ENCODE peak calls at places on chromosomes 11 and 22, in nine cellular contexts. One of them, this sample, is unnamed.
A peak's percentile ranks its signal among the peaks of the same experiment; 100 is the strongest.

GRCh38 chr22:19631899-19632670 is 82.2 kb upstream of the SEPTIN5 start:
- DNase-seq in suprapubic skin: peak; percentile 24
- DNase-seq in tibial nerve: no peak
- DNase-seq in SK-N-SH: peak; percentile 82
- DNase-seq in transverse colon: no peak
- DNase-seq in K562: peak; percentile 93
- DNase-seq in HepG2: peak; percentile 32
- DNase-seq in sigmoid colon: peak; percentile 43
- DNase-seq in H1: peak; percentile 78
- DNase-seq in this sample: no peak

GRCh38 chr22:31093956-31094622 is 13.0 kb downstream of the SMTN start:
- DNase-seq in suprapubic skin: no peak
- DNase-seq in tibial nerve: no peak
- DNase-seq in SK-N-SH: peak; percentile 22
- DNase-seq in transverse colon: peak; percentile 13
- DNase-seq in K562: no peak
- DNase-seq in HepG2: no peak
- DNase-seq in sigmoid colon: peak; percentile 84
- DNase-seq in H1: no peak
- DNase-seq in this sample: peak; percentile 44

GRCh38 chr22:23404689-23405365 is 175.3 kb downstream of the IGLL1 start:
- DNase-seq in suprapubic skin: peak; percentile 71
- DNase-seq in tibial nerve: no peak
- DNase-seq in SK-N-SH: no peak
- DNase-seq in transverse colon: no peak
- DNase-seq in K562: no peak
- DNase-seq in HepG2: peak; percentile 35
- DNase-seq in sigmoid colon: peak; percentile 58
- DNase-seq in H1: peak; percentile 89
- DNase-seq in this sample: peak; percentile 75

GRCh38 chr11:9615031-9615451 is 41.6 kb downstream of the WEE1 start:
- DNase-seq in suprapubic skin: peak; percentile 37
- DNase-seq in tibial nerve: no peak
- DNase-seq in SK-N-SH: no peak
- DNase-seq in transverse colon: no peak
- DNase-seq in K562: no peak
- DNase-seq in HepG2: no peak
- DNase-seq in sigmoid colon: no peak
- DNase-seq in H1: no peak
- DNase-seq in this sample: no peak

GRCh38 chr11:70364745-70365535 is 33.4 kb upstream of the CTTN start:
- DNase-seq in suprapubic skin: no peak
- DNase-seq in tibial nerve: no peak
- DNase-seq in SK-N-SH: no peak
- DNase-seq in transverse colon: no peak
- DNase-seq in K562: no peak
- DNase-seq in HepG2: no peak
- DNase-seq in sigmoid colon: no peak
- DNase-seq in H1: peak; percentile 20
- DNase-seq in this sample: no peak

GRCh38 chr22:43846966-43847365 is 15.3 kb downstream of the SULT4A1 start:
- DNase-seq in suprapubic skin: no peak
- DNase-seq in tibial nerve: no peak
- DNase-seq in SK-N-SH: no peak
- DNase-seq in transverse colon: no peak
- DNase-seq in K562: no peak
- DNase-seq in HepG2: no peak
- DNase-seq in sigmoid colon: no peak
- DNase-seq in H1: no peak
- DNase-seq in this sample: no peak

GRCh38 chr11:31445621-31446020 is 63.8 kb downstream of the IMMP1L start:
- DNase-seq in suprapubic skin: no peak
- DNase-seq in tibial nerve: no peak
- DNase-seq in SK-N-SH: no peak
- DNase-seq in transverse colon: no peak
- DNase-seq in K562: no peak
- DNase-seq in HepG2: no peak
- DNase-seq in sigmoid colon: no peak
- DNase-seq in H1: no peak
- DNase-seq in this sample: no peak

GRCh38 chr11:130131957-130132850 is 27.4 kb upstream of the ST14 start:
- DNase-seq in suprapubic skin: no peak
- DNase-seq in tibial nerve: peak; percentile 66
- DNase-seq in SK-N-SH: peak; percentile 83
- DNase-seq in transverse colon: peak; percentile 49
- DNase-seq in K562: peak; percentile 52
- DNase-seq in HepG2: peak; percentile 68
- DNase-seq in sigmoid colon: no peak
- DNase-seq in H1: peak; percentile 63
- DNase-seq in this sample: no peak

GRCh38 chr11:72786305-72787261 is 7.3 kb downstream of the STARD10 start:
- DNase-seq in suprapubic skin: no peak
- DNase-seq in tibial nerve: no peak
- DNase-seq in SK-N-SH: no peak
- DNase-seq in transverse colon: peak; percentile 81
- DNase-seq in K562: no peak
- DNase-seq in HepG2: peak; percentile 56
- DNase-seq in sigmoid colon: no peak
- DNase-seq in H1: no peak
- DNase-seq in this sample: no peak

GRCh38 chr22:23265389-23265700 is 85.0 kb downstream of the BCR start:
- DNase-seq in suprapubic skin: no peak
- DNase-seq in tibial nerve: no peak
- DNase-seq in SK-N-SH: no peak
- DNase-seq in transverse colon: no peak
- DNase-seq in K562: no peak
- DNase-seq in HepG2: no peak
- DNase-seq in sigmoid colon: no peak
- DNase-seq in H1: no peak
- DNase-seq in this sample: no peak

GRCh38 chr22:30396871-30397655 is at the start of gene SEC14L2:
- DNase-seq in suprapubic skin: peak; percentile 89
- DNase-seq in tibial nerve: peak; percentile 59
- DNase-seq in SK-N-SH: peak; percentile 90
- DNase-seq in transverse colon: peak; percentile 78
- DNase-seq in K562: no peak
- DNase-seq in HepG2: no peak
- DNase-seq in sigmoid colon: peak; percentile 88
- DNase-seq in H1: peak; percentile 83
- DNase-seq in this sample: peak; percentile 63

GRCh38 chr11:58734681-58735490 is 3.1 kb upstream of the GLYAT start:
- DNase-seq in suprapubic skin: no peak
- DNase-seq in tibial nerve: no peak
- DNase-seq in SK-N-SH: no peak
- DNase-seq in transverse colon: no peak
- DNase-seq in K562: no peak
- DNase-seq in HepG2: no peak
- DNase-seq in sigmoid colon: no peak
- DNase-seq in H1: no peak
- DNase-seq in this sample: no peak

GRCh38 chr22:22075382-22076163 is 93.0 kb upstream of the TOP3B start:
- DNase-seq in suprapubic skin: no peak
- DNase-seq in tibial nerve: no peak
- DNase-seq in SK-N-SH: no peak
- DNase-seq in transverse colon: no peak
- DNase-seq in K562: no peak
- DNase-seq in HepG2: no peak
- DNase-seq in sigmoid colon: no peak
- DNase-seq in H1: no peak
- DNase-seq in this sample: no peak

GRCh38 chr11:46381046-46381835 is at the start of gene MDK:
- DNase-seq in suprapubic skin: no peak
- DNase-seq in tibial nerve: no peak
- DNase-seq in SK-N-SH: peak; percentile 96
- DNase-seq in transverse colon: peak; percentile 39
- DNase-seq in K562: peak; percentile 92
- DNase-seq in HepG2: peak; percentile 49
- DNase-seq in sigmoid colon: peak; percentile 70
- DNase-seq in H1: peak; percentile 83
- DNase-seq in this sample: peak; percentile 62

GRCh38 chr11:67397986-67398660 is 3.5 kb downstream of the PPP1CA start:
- DNase-seq in suprapubic skin: no peak
- DNase-seq in tibial nerve: no peak
- DNase-seq in SK-N-SH: no peak
- DNase-seq in transverse colon: no peak
- DNase-seq in K562: no peak
- DNase-seq in HepG2: no peak
- DNase-seq in sigmoid colon: no peak
- DNase-seq in H1: no peak
- DNase-seq in this sample: no peak

GRCh38 chr11:78069465-78069864 is 5.8 kb downstream of the THRSP start:
- DNase-seq in suprapubic skin: no peak
- DNase-seq in tibial nerve: no peak
- DNase-seq in SK-N-SH: no peak
- DNase-seq in transverse colon: no peak
- DNase-seq in K562: no peak
- DNase-seq in HepG2: no peak
- DNase-seq in sigmoid colon: no peak
- DNase-seq in H1: no peak
- DNase-seq in this sample: no peak

GRCh38 chr11:32400196-32400595 is 35.1 kb downstream of the WT1 start:
- DNase-seq in suprapubic skin: no peak
- DNase-seq in tibial nerve: no peak
- DNase-seq in SK-N-SH: no peak
- DNase-seq in transverse colon: no peak
- DNase-seq in K562: no peak
- DNase-seq in HepG2: no peak
- DNase-seq in sigmoid colon: no peak
- DNase-seq in H1: no peak
- DNase-seq in this sample: no peak

GRCh38 chr11:131118247-131118646 is 202.0 kb upstream of the SNX19 start:
- DNase-seq in suprapubic skin: no peak
- DNase-seq in tibial nerve: no peak
- DNase-seq in SK-N-SH: no peak
- DNase-seq in transverse colon: no peak
- DNase-seq in K562: no peak
- DNase-seq in HepG2: no peak
- DNase-seq in sigmoid colon: no peak
- DNase-seq in H1: no peak
- DNase-seq in this sample: no peak

GRCh38 chr11:12046636-12047236 is 38.3 kb upstream of the DKK3 start:
- DNase-seq in suprapubic skin: no peak
- DNase-seq in tibial nerve: no peak
- DNase-seq in SK-N-SH: no peak
- DNase-seq in transverse colon: no peak
- DNase-seq in K562: no peak
- DNase-seq in HepG2: no peak
- DNase-seq in sigmoid colon: no peak
- DNase-seq in H1: no peak
- DNase-seq in this sample: no peak
- TF ChIP-seq EP300 in suprapubic skin: no peak
- TF ChIP-seq EP300 in tibial nerve: no peak
- TF ChIP-seq EP300 in SK-N-SH: no peak
- TF ChIP-seq EP300 in transverse colon: no peak
- TF ChIP-seq EP300 in K562: no peak
- TF ChIP-seq EP300 in HepG2: no peak
- TF ChIP-seq EP300 in sigmoid colon: no peak
- TF ChIP-seq EP300 in H1: no peak
- TF ChIP-seq EP300 in this sample: no peak

GRCh38 chr11:66268953-66269906 is 791 bp downstream of the RAB1B start:
- DNase-seq in suprapubic skin: no peak
- DNase-seq in tibial nerve: no peak
- DNase-seq in SK-N-SH: peak; percentile 58
- DNase-seq in transverse colon: no peak
- DNase-seq in K562: peak; percentile 67
- DNase-seq in HepG2: peak; percentile 58
- DNase-seq in sigmoid colon: no peak
- DNase-seq in H1: peak; percentile 70
- DNase-seq in this sample: peak; percentile 42
- TF ChIP-seq CTCF in suprapubic skin: no peak
- TF ChIP-seq CTCF in tibial nerve: no peak
- TF ChIP-seq CTCF in SK-N-SH: peak; percentile 34
- TF ChIP-seq CTCF in transverse colon: no peak
- TF ChIP-seq CTCF in K562: peak; percentile 20
- TF ChIP-seq CTCF in HepG2: peak; percentile 10
- TF ChIP-seq CTCF in sigmoid colon: no peak
- TF ChIP-seq CTCF in H1: peak; percentile 44
- TF ChIP-seq CTCF in this sample: no peak

GRCh38 chr11:115272925-115273324 is 231.3 kb downstream of the CADM1 start:
- DNase-seq in suprapubic skin: no peak
- DNase-seq in tibial nerve: no peak
- DNase-seq in SK-N-SH: no peak
- DNase-seq in transverse colon: no peak
- DNase-seq in K562: peak; percentile 5
- DNase-seq in HepG2: no peak
- DNase-seq in sigmoid colon: no peak
- DNase-seq in H1: no peak
- DNase-seq in this sample: no peak
- H3K4me3 ChIP-seq in suprapubic skin: no peak overlapping the region
- H3K4me3 ChIP-seq in tibial nerve: no peak overlapping the region
- H3K4me3 ChIP-seq in SK-N-SH: no peak overlapping the region
- H3K4me3 ChIP-seq in transverse colon: no peak overlapping the region
- H3K4me3 ChIP-seq in K562: no peak overlapping the region
- H3K4me3 ChIP-seq in HepG2: no peak overlapping the region
- H3K4me3 ChIP-seq in sigmoid colon: no peak overlapping the region
- H3K4me3 ChIP-seq in H1: no peak overlapping the region
- H3K4me3 ChIP-seq in this sample: no peak overlapping the region

GRCh38 chr11:76980196-76980595 is 54.0 kb upstream of the B3GNT6 start:
- DNase-seq in suprapubic skin: no peak
- DNase-seq in tibial nerve: no peak
- DNase-seq in SK-N-SH: no peak
- DNase-seq in transverse colon: no peak
- DNase-seq in K562: no peak
- DNase-seq in HepG2: no peak
- DNase-seq in sigmoid colon: no peak
- DNase-seq in H1: no peak
- DNase-seq in this sample: no peak

GRCh38 chr11:76978818-76979217 is 55.4 kb upstream of the B3GNT6 start:
- DNase-seq in suprapubic skin: no peak
- DNase-seq in tibial nerve: no peak
- DNase-seq in SK-N-SH: no peak
- DNase-seq in transverse colon: no peak
- DNase-seq in K562: no peak
- DNase-seq in HepG2: no peak
- DNase-seq in sigmoid colon: no peak
- DNase-seq in H1: no peak
- DNase-seq in this sample: no peak

GRCh38 chr11:76977791-76978190 is 56.4 kb upstream of the B3GNT6 start:
- DNase-seq in suprapubic skin: no peak
- DNase-seq in tibial nerve: no peak
- DNase-seq in SK-N-SH: no peak
- DNase-seq in transverse colon: no peak
- DNase-seq in K562: no peak
- DNase-seq in HepG2: no peak
- DNase-seq in sigmoid colon: no peak
- DNase-seq in H1: no peak
- DNase-seq in this sample: no peak

GRCh38 chr11:76975513-76975912 is 58.7 kb upstream of the B3GNT6 start:
- DNase-seq in suprapubic skin: no peak
- DNase-seq in tibial nerve: no peak
- DNase-seq in SK-N-SH: no peak
- DNase-seq in transverse colon: no peak
- DNase-seq in K562: no peak
- DNase-seq in HepG2: no peak
- DNase-seq in sigmoid colon: no peak
- DNase-seq in H1: no peak
- DNase-seq in this sample: no peak

DNA sequence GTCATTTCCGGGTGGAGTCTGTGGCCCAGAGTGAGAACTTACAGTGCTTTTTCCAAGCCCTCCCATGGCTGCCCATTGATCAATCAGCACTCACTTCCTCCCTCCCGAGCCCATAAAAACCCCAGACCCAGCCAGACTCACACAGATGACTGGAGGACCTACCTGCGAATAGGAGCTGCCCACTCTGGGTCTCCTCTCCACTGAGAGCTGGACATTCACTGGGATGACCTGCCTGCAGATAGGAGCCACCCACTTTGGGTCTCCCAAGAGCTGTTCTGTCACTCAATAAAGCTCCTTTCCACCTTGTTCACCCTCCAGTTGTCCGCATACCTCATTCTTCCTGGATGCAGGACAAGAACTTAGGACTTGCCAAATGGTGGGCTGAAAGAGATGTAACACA is 56.0 kb upstream of the B3GNT6 start:
- DNase-seq in suprapubic skin: no peak
- DNase-seq in tibial nerve: no peak
- DNase-seq in SK-N-SH: no peak
- DNase-seq in transverse colon: no peak
- DNase-seq in K562: no peak
- DNase-seq in HepG2: no peak
- DNase-seq in sigmoid colon: no peak
- DNase-seq in H1: no peak
- DNase-seq in this sample: no peak
- TF ChIP-seq EP300 in suprapubic skin: no peak
- TF ChIP-seq EP300 in tibial nerve: no peak
- TF ChIP-seq EP300 in SK-N-SH: no peak
- TF ChIP-seq EP300 in transverse colon: no peak
- TF ChIP-seq EP300 in K562: no peak
- TF ChIP-seq EP300 in HepG2: no peak
- TF ChIP-seq EP300 in sigmoid colon: no peak
- TF ChIP-seq EP300 in H1: no peak
- TF ChIP-seq EP300 in this sample: no peak

This sample was measured in ovary.